ENCODE peak calls at places on chromosomes 5 and 9, in seven cellular contexts. B is esophagus muscularis mucosa, F is GM12891, K is transverse colon, X is stomach, Z is spleen, E is GM23338. L is an unnamed sample.

GRCh38 chr9:102631559-102631958 is 363.6 kb upstream of the CYLC2 start:
- DNase-seq in X (no peak), B (no peak), F (no peak), K (no peak), E (peak), Z (no peak), L (no peak)

GRCh38 chr9:130932220-130933069 is 6.6 kb downstream of the FIBCD1 start:
- DNase-seq in E (no peak), F (no peak), K (no peak), B (no peak), Z (no peak), X (no peak), L (no peak)

GRCh38 chr9:131275332-131276106 is 791 bp downstream of the FAM78A start:
- DNase-seq in F (no peak), X (no peak), K (peak), Z (peak), E (peak), B (no peak), L (no peak)

GRCh38 chr5:146521403-146522106 is 5.6 kb upstream of the GPR151 start:
- DNase-seq in K (no peak), Z (no peak), F (no peak), E (no peak), B (no peak), X (no peak), L (no peak)

GRCh38 chr5:3197699-3198098 is 397.9 kb upstream of the IRX1 start:
- DNase-seq in E (peak), B (no peak), F (no peak), X (no peak), Z (no peak), K (no peak), L (no peak)

GRCh38 chr5:93532370-93532769 is 48.6 kb downstream of the NR2F1-AS1 start:
- DNase-seq in Z (no peak), X (peak), B (peak), E (peak), K (peak), F (no peak), L (peak)

GRCh38 chr5:42992035-42992570 is 48.0 kb downstream of the ANXA2R start:
- DNase-seq in F (peak), X (peak), E (peak), B (peak), Z (peak), K (peak), L (peak)

GRCh38 chr5:150789943-150790611 is 11.5 kb downstream of the SMIM3 start:
- DNase-seq in X (no peak), K (peak), Z (no peak), B (no peak), E (peak), F (no peak), L (peak)

GRCh38 chr5:111945535-111945934 is 188.5 kb upstream of the NREP start:
- DNase-seq in F (no peak), K (no peak), X (no peak), B (no peak), E (no peak), Z (no peak), L (no peak)

GRCh38 chr9:95138474-95138873 is 179.0 kb downstream of the FANCC start:
- DNase-seq in B (no peak), X (no peak), Z (no peak), E (peak), F (no peak), K (no peak), L (peak)

GRCh38 chr5:137316346-137316736 is 182.8 kb downstream of the SPOCK1 start:
- DNase-seq in F (no peak), B (peak), K (no peak), X (no peak), Z (no peak), E (no peak), L (no peak)

GRCh38 chr5:144844086-144844485 is 673.4 kb downstream of the KCTD16 start:
- DNase-seq in X (no peak), K (no peak), F (no peak), B (no peak), E (no peak), Z (no peak), L (no peak)

GRCh38 chr5:175288048-175288621 is 155.8 kb downstream of the DRD1 start:
- DNase-seq in X (no peak), F (no peak), Z (no peak), E (no peak), K (no peak), B (no peak), L (no peak)

GRCh38 chr5:150641006-150641570 is 628 bp downstream of the SYNPO start:
- DNase-seq in X (no peak), E (no peak), Z (no peak), B (no peak), K (no peak), F (no peak), L (no peak)

GRCh38 chr5:172102251-172102870 is 85.7 kb downstream of the STK10 start:
- DNase-seq in K (no peak), X (no peak), Z (peak), E (no peak), F (no peak), B (no peak), L (no peak)

GRCh38 chr5:169856571-169856970 is 123.7 kb downstream of the INSYN2B start:
- DNase-seq in K (no peak), X (no peak), B (no peak), E (no peak), Z (no peak), F (no peak), L (no peak)

DNA sequence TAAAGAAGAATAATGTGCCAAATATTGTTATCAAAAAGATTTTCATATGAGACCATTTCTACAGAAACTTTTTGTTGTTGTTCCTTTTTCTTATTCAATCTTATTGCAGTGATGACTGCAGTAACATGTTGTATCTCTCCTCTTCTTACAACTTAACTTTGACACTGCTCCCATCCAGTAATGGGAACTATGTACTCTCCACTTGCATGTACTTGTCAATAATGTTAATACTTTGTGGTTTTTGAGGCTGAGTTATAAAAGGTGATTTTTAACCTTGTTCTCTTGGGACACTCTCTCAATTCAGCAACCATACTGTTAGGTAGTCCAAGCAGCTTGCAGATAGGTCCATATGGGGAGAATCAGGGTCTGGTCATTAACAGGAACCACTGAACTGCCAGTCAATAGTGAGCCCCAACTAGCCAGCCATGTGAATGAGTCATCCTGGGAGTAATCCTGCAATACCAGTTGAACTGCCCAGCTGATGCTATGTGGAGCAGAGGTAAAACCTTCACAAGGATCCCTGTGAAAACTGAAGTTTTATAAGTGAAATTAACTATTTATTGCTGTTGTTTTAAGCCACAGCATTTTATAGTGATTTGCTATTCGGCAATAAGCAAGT is 199.6 kb upstream of the DAB2 start:
- DNase-seq in Z (no peak), F (no peak), K (peak), E (peak), B (no peak), X (peak), L (peak)
- TF ChIP-seq POLR2AphosphoS5 in Z (no peak), F (no peak), K (no peak), E (no peak), B (no peak), X (peak), L (peak)

GRCh38 chr9:4837126-4837767 is 44.5 kb downstream of the RCL1 start:
- DNase-seq in F (no peak), B (no peak), E (no peak), K (no peak), X (no peak), Z (no peak), L (no peak)
- TF ChIP-seq POLR2AphosphoS5 in F (no peak), B (no peak), E (no peak), K (no peak), X (no peak), Z (no peak), L (no peak)

DNA sequence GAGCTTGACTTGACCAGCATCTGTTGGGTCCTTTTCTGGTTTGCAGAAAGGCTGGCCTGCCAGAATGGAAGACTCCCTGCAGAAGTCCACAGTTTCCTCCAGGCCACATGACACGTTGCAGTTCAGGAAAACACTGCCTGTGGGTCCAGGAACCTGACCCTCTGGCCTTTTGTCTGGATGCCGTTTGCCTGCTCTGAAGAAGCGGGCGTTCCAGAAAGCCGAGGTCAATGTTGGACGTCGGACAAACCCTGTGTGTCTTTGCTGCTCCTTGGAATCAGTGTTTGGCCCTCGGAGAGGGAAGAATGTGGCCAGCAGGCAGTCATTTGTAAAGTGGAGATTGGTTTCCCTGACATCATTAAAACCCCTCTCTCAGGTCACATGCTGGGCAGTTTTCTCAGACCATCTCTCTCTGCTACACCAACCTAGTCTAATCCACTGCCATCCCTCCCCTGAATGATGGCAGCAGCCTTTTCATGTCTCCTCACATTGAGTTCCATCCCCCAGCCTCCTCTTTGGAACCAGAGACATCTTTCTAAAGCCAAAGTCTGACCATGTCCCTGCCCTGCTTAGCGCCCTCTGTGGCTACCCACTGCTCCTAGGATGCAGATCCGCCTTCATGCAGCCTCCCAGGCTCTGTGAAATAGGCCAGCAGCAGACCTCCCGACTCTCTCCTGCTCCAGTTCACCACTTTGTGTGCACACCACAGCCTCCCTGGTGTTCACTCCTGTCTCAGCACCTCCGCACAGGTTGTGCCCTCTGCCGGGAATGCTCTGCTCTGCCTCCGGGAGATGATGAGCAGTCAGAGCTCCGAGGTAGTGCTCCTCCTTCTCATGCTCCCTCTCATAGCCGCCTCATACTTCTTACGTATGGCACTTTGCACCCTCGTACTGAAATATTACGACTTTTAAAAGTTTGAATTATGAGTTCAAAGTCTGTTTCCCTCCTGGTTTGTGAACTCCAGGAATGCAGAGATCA is 75.6 kb downstream of the RALGPS1 start:
- DNase-seq in E (peak), B (peak), X (no peak), F (no peak), K (peak), Z (no peak), L (no peak)
- TF ChIP-seq POLR2AphosphoS5 in E (no peak), B (no peak), X (no peak), F (no peak), K (no peak), Z (peak), L (no peak)

DNA sequence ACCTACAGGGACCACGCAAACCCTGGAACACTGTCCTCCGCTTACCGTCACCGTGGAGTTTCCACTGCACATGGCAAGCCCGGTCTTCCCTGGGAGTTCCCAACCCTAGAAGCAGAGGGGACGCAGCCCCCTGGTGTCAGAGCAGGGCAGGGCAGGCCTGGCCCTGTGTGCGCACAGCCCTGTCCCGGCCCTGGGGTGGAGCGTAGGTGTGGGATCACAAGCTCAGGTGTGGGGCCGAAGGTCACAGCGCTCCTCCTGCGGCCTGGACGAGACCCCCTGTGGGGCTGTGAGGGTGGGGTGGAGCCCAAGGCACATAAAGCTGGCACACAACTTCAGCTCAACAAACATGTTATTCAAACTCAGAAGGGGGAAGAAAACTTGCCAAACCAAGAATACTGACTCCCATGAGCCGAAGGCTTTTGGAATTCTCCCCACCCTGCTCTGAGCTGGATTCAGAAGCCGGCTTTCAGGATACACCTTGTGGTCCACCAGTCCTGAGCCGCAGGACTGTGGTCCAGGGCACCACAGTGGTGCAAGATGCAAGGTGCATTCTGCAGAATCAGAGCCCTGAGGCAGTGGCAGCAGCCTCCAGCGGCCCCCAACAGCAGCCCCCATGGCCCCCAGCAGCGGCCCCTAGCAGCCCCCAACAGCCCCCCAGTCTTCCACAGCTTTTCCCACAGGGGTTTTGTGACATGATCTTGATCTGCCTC is 11.8 kb upstream of the EXOC3 start:
- DNase-seq in E (peak), F (peak), B (no peak), K (peak), Z (peak), X (peak), L (no peak)
- TF ChIP-seq POLR2AphosphoS5 in E (no peak), F (no peak), B (no peak), K (no peak), Z (peak), X (no peak), L (no peak)

GRCh38 chr9:124079176-124079925 is 67.8 kb downstream of the LHX2 start:
- DNase-seq in B (no peak), Z (no peak), F (no peak), E (peak), X (no peak), K (no peak), L (no peak)
- TF ChIP-seq POLR2AphosphoS5 in B (no peak), Z (no peak), F (no peak), E (no peak), X (no peak), K (no peak), L (no peak)

GRCh38 chr9:70441622-70442021 is 27.2 kb upstream of the KLF9 start:
- DNase-seq in F (no peak), E (no peak), B (no peak), Z (no peak), X (no peak), K (no peak), L (no peak)

GRCh38 chr9:70442328-70442848 is 27.9 kb upstream of the KLF9 start:
- DNase-seq in F (no peak), E (no peak), X (no peak), B (no peak), K (no peak), Z (no peak), L (peak)

GRCh38 chr9:70435948-70436347 is 21.5 kb upstream of the KLF9 start:
- DNase-seq in Z (no peak), K (no peak), X (no peak), F (no peak), B (no peak), E (no peak), L (no peak)

GRCh38 chr9:70439991-70440706 is 25.7 kb upstream of the KLF9 start:
- DNase-seq in B (no peak), E (no peak), K (no peak), F (no peak), X (no peak), Z (no peak), L (no peak)

GRCh38 chr9:70438341-70438924 is 24.0 kb upstream of the KLF9 start:
- DNase-seq in K (peak), Z (no peak), B (no peak), X (peak), E (no peak), F (no peak), L (peak)
- TF ChIP-seq POLR2AphosphoS5 in K (peak), Z (no peak), B (peak), X (peak), E (no peak), F (no peak), L (peak)